ENCODE peak calls at places on chromosomes 1 and 21, in four cellular contexts. J is SK-N-SH, C is K562, E is GM12878. U is an unnamed sample.

GRCh38 chr1:85571830-85572229 is 8.7 kb upstream of the CCN1 start:
- DNase-seq in J (no peak), C (no peak), E (no peak), U (no peak)

GRCh38 chr1:3518756-3519155 is 64.3 kb downstream of the ARHGEF16 start:
- DNase-seq in J (no peak), C (no peak), E (no peak), U (no peak)

GRCh38 chr1:211145944-211146343 is 12.0 kb upstream of the KCNH1 start:
- DNase-seq in J (no peak), C (no peak), E (no peak), U (no peak)

GRCh38 chr21:17775431-17776126 is 43.6 kb downstream of the C21orf91 start:
- DNase-seq in J (no peak), C (no peak), E (peak; percentile 63), U (no peak)

GRCh38 chr1:67560580-67561285 is 124.3 kb upstream of the GADD45A start:
- DNase-seq in J (no peak), C (no peak), E (no peak), U (no peak)

GRCh38 chr1:73800376-73800775 is 397.6 kb downstream of the LRRIQ3 start:
- DNase-seq in J (no peak), C (no peak), E (no peak), U (no peak)

GRCh38 chr1:235954306-235955283 is 87.9 kb upstream of the LYST start:
- DNase-seq in J (no peak), C (no peak), E (peak; percentile 87), U (no peak)

GRCh38 chr1:77421504-77422233 is 139.8 kb downstream of the AK5 start:
- DNase-seq in J (no peak), C (no peak), E (no peak), U (no peak)

GRCh38 chr1:61287734-61288133 is 205.4 kb downstream of the NFIA start:
- DNase-seq in J (no peak), C (no peak), E (no peak), U (no peak)

GRCh38 chr1:78165816-78166215 is 120.0 kb downstream of the GIPC2 start:
- DNase-seq in J (no peak), C (no peak), E (no peak), U (no peak)

GRCh38 chr1:178379807-178380206 is 117.0 kb downstream of the CLEC20A start:
- DNase-seq in J (no peak), C (peak; percentile 51), E (no peak), U (peak; percentile 91)

GRCh38 chr1:24765308-24765988 is 20.2 kb downstream of the CLIC4 start:
- DNase-seq in J (peak; percentile 36), C (peak; percentile 62), E (no peak), U (no peak)

GRCh38 chr1:89635825-89636815 is 3.2 kb downstream of the LRRC8C start:
- DNase-seq in J (no peak), C (no peak), E (no peak), U (no peak)

GRCh38 chr1:235617808-235618207 is 31.8 kb downstream of the GNG4 start:
- DNase-seq in J (no peak), C (no peak), E (no peak), U (no peak)

GRCh38 chr21:42590431-42591131 is 62.8 kb upstream of the PDE9A start:
- DNase-seq in J (no peak), C (no peak), E (no peak), U (no peak)

GRCh38 chr1:6110326-6110725 is 64.6 kb downstream of the KCNAB2 start:
- DNase-seq in J (no peak), C (no peak), E (no peak), U (no peak)
- TF ChIP-seq NRF1 in J (no peak), C (no peak), E (no peak), U (no peak)

GRCh38 chr1:204304067-204304466 is 55.7 kb downstream of the PLEKHA6 start:
- DNase-seq in J (no peak), C (no peak), E (no peak), U (peak; percentile 46)

GRCh38 chr1:204302769-204303168 is 57.0 kb downstream of the PLEKHA6 start:
- DNase-seq in J (no peak), C (no peak), E (no peak), U (no peak)

GRCh38 chr1:204301171-204301957 is 58.4 kb downstream of the PLEKHA6 start:
- DNase-seq in J (no peak), C (no peak), E (no peak), U (no peak)

GRCh38 chr1:204296431-204296988 is 63.2 kb downstream of the PLEKHA6 start:
- DNase-seq in J (no peak), C (no peak), E (no peak), U (no peak)

GRCh38 chr1:204299828-204300365 is 59.8 kb downstream of the PLEKHA6 start:
- DNase-seq in J (peak; percentile 73), C (no peak), E (no peak), U (no peak)
- TF ChIP-seq NRF1 in J (no peak), C (no peak), E (no peak), U (no peak)

GRCh38 chr1:87240661-87241285 is 87.9 kb upstream of the LMO4 start:
- DNase-seq in J (no peak), C (no peak), E (no peak), U (no peak)
- TF ChIP-seq NRF1 in J (no peak), C (no peak), E (no peak), U (no peak)

GRCh38 chr1:169779150-169779549 is 15.6 kb downstream of the METTL18 start:
- DNase-seq in J (no peak), C (no peak), E (no peak), U (no peak)
- TF ChIP-seq NRF1 in J (no peak), C (no peak), E (no peak), U (no peak)

GRCh38 chr21:39084979-39085729 is 98.1 kb downstream of the PSMG1 start:
- DNase-seq in J (no peak), C (no peak), E (no peak), U (no peak)
- TF ChIP-seq NRF1 in J (no peak), C (no peak), E (no peak), U (no peak)

GRCh38 chr1:50158421-50158820 is 49.7 kb downstream of the ELAVL4 start:
- DNase-seq in J (no peak), C (no peak), E (no peak), U (no peak)
- TF ChIP-seq NRF1 in J (no peak), C (no peak), E (no peak), U (no peak)

DNA sequence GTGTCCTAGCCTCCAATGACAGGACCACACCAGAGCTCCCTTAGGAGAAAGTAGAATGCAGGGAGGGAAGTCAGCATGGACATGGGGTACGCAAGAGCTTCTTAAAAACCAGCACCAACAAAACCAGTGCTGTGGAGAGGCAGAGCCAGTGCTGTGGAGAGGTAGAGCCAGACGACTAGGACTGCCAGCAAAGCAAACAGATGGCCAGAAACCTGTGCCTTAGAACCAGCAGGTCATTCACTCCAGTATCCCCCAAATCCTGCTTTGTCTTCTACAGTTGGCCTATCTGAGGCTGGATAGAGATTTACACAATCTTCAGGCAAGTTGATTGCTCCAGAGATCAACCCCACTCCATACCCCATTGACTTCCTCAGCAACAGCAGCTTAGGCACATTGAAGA is 459.9 kb upstream of the CAMK1G start:
- DNase-seq in J (no peak), C (no peak), E (no peak), U (no peak)
- TF ChIP-seq NRF1 in J (no peak), C (no peak), E (no peak), U (no peak)